ENCODE peak calls at places on chromosomes 5 and 9, in nine cellular contexts. E is neural progenitor cell; L is small intestine; B is IMR-90; X is CD8-positive, alpha-beta T cell; F is psoas muscle; Z is uterus; I is substantia nigra; O is fibroblast of lung. A is an unnamed sample.

GRCh38 chr5:161333194-161333880 is 213.2 kb downstream of the GABRB2 start:
- DNase-seq in E (peak), L (no peak), B (no peak), X (no peak), F (no peak), Z (no peak), I (no peak), O (no peak), A (no peak)

GRCh38 chr5:136043551-136043950 is 14.8 kb downstream of the TGFBI start:
- DNase-seq in E (no peak), L (no peak), B (no peak), X (no peak), F (no peak), Z (no peak), I (no peak), O (no peak), A (no peak)

GRCh38 chr9:8078641-8079140 is 279.1 kb upstream of the DMAC1 start:
- DNase-seq in E (no peak), L (no peak), B (no peak), X (no peak), F (no peak), Z (no peak), I (no peak), O (no peak), A (no peak)

GRCh38 chr5:140043508-140043872 is 391 bp upstream of the NRG2 start:
- DNase-seq in E (peak), L (no peak), B (no peak), X (no peak), F (no peak), Z (no peak), I (no peak), O (no peak), A (peak)

GRCh38 chr5:168654225-168654624 is 75.1 kb upstream of the PANK3 start:
- DNase-seq in E (peak), L (no peak), B (peak), X (no peak), F (peak), Z (peak), I (no peak), O (peak), A (no peak)

GRCh38 chr5:159658266-159658665 is 258.0 kb upstream of the ADRA1B start:
- DNase-seq in E (no peak), L (no peak), B (no peak), X (no peak), F (no peak), Z (no peak), I (no peak), O (no peak), A (no peak)

GRCh38 chr5:139646912-139647391 is 1.2 kb upstream of the CXXC5 start:
- DNase-seq in E (peak), L (no peak), B (no peak), X (no peak), F (no peak), Z (no peak), I (no peak), O (no peak), A (no peak)

GRCh38 chr9:125106285-125106893 is 36.9 kb downstream of the SCAI start:
- DNase-seq in E (no peak), L (no peak), B (peak), X (no peak), F (no peak), Z (no peak), I (no peak), O (peak), A (no peak)

GRCh38 chr5:40480392-40480791 is 199.3 kb upstream of the PTGER4 start:
- DNase-seq in E (no peak), L (no peak), B (no peak), X (no peak), F (no peak), Z (no peak), I (no peak), O (no peak), A (no peak)

GRCh38 chr5:170633235-170634041 is 129.6 kb downstream of the KCNIP1 start:
- DNase-seq in E (peak), L (peak), B (peak), X (no peak), F (peak), Z (peak), I (peak), O (peak), A (no peak)

GRCh38 chr5:147303976-147304375 is 69.2 kb downstream of the STK32A start:
- DNase-seq in E (no peak), L (peak), B (peak), X (no peak), F (no peak), Z (no peak), I (peak), O (peak), A (no peak)

GRCh38 chr5:9775339-9775738 is 145.2 kb upstream of the TAS2R1 start:
- DNase-seq in E (no peak), L (no peak), B (peak), X (no peak), F (no peak), Z (no peak), I (no peak), O (no peak), A (no peak)

GRCh38 chr5:55134053-55134722 is 25.8 kb upstream of the GPX8 start:
- DNase-seq in E (no peak), L (peak), B (no peak), X (no peak), F (no peak), Z (no peak), I (no peak), O (no peak), A (no peak)

GRCh38 chr5:127838661-127839060 is 135.5 kb downstream of the CCDC192 start:
- DNase-seq in E (peak), L (no peak), B (peak), X (no peak), F (no peak), Z (no peak), I (no peak), O (peak), A (no peak)

GRCh38 chr5:11322133-11322532 is 561.1 kb upstream of the DAP start:
- DNase-seq in E (no peak), L (no peak), B (no peak), X (no peak), F (no peak), Z (no peak), I (no peak), O (no peak), A (no peak)

GRCh38 chr5:38692346-38692745 is 135.9 kb upstream of the LIFR start:
- DNase-seq in E (no peak), L (no peak), B (no peak), X (no peak), F (no peak), Z (no peak), I (no peak), O (no peak), A (no peak)

GRCh38 chr5:79512692-79513518 is 1.0 kb downstream of the HOMER1 start:
- DNase-seq in E (peak), L (peak), B (peak), X (no peak), F (no peak), Z (no peak), I (no peak), O (peak), A (peak)

GRCh38 chr9:87382902-87383301 is 114.8 kb upstream of the DAPK1 start:
- DNase-seq in E (no peak), L (no peak), B (peak), X (no peak), F (peak), Z (no peak), I (no peak), O (peak), A (no peak)

GRCh38 chr5:66621146-66621545 is 25.0 kb downstream of the MAST4 start:
- DNase-seq in E (peak), L (no peak), B (no peak), X (no peak), F (no peak), Z (no peak), I (no peak), O (no peak), A (no peak)

DNA sequence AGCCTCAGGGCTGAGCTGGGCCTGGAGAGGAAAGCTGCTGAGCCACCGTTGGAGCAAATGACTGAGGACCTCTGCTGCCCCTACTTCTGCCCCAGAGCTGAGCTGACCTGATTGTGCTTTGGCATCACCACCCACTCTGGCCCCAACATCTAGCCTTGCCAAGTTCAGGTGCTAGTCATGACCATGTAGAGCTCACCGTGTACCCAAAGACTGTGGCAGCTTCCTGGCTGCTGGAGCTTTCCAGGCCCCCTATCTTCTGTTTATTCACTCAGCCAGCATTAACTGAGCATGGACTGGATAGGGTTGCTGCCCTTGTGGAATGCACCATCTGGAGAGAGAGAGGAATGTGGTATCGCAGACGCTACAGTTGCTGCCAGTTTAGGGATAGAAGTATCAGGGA is 49.1 kb downstream of the JADE2 start:
- DNase-seq in E (no peak), L (no peak), B (peak), X (no peak), F (no peak), Z (no peak), I (no peak), O (no peak), A (no peak)
- H3K27ac ChIP-seq in E (no peak), L (no peak), B (no peak), X (no peak), F (no peak), Z (no peak), I (no peak), O (no peak), A (no peak)

DNA sequence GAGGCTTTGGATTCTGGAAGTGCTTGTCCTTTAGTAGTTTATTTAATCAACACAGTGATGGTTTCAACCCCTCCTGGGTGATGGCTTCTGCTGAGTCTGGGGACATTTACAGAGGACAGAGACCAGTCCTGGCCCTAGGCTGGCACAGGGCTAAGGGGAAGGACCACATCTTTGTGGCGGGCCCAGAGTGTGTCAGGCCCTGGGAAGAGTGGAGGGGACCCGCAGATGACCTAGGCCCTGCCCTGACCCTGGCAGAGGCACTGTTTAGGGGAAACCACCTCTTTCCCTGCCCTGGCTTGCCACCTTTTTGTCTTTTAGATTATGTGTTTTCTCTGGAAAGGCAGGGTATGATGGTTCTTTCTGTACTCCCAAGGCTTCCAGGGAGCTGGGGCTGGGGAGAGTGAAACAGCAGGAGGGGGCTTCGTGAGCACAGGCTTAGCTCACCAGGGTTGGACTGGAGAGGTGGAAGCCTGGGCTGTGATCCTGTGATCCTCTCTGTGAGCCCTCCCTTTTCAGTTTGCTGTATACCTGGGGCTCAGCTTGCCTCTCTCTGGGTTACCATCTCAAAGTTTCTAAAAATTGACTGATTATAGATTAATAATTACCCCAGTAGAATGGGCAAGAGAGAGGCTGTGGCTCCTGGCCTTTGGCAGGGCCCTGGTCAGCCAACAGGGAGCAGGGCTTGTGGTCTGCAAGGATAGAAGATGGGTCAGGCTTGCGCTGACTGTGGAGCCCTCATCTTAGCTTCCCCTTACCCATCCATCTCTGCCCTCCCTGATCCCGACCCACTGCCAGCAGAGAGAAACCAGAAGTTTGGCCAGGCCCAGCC is 1.8 kb upstream of the SYNPO start:
- DNase-seq in E (no peak), L (no peak), B (no peak), X (no peak), F (no peak), Z (no peak), I (no peak), O (no peak), A (no peak)
- H3K27ac ChIP-seq in E (peak), L (no peak), B (peak), X (no peak), F (peak), Z (peak), I (no peak), O (no peak), A (no peak)

GRCh38 chr9:133943781-133944745 is 48.1 kb downstream of the VAV2 start:
- DNase-seq in E (peak), L (no peak), B (peak), X (no peak), F (peak), Z (no peak), I (no peak), O (no peak), A (no peak)

GRCh38 chr9:133942206-133942975 is 49.7 kb downstream of the VAV2 start:
- DNase-seq in E (no peak), L (no peak), B (no peak), X (no peak), F (peak), Z (no peak), I (no peak), O (no peak), A (no peak)

GRCh38 chr9:133945314-133945975 is 46.7 kb downstream of the VAV2 start:
- DNase-seq in E (no peak), L (no peak), B (no peak), X (no peak), F (peak), Z (no peak), I (no peak), O (no peak), A (no peak)

GRCh38 chr9:133944746-133945135 is 47.4 kb downstream of the VAV2 start:
- DNase-seq in E (no peak), L (no peak), B (peak), X (no peak), F (peak), Z (peak), I (no peak), O (peak), A (no peak)

GRCh38 chr9:133943036-133943780 is 48.9 kb downstream of the VAV2 start:
- DNase-seq in E (no peak), L (no peak), B (no peak), X (no peak), F (peak), Z (no peak), I (no peak), O (no peak), A (no peak)
- H3K27ac ChIP-seq in E (peak), L (no peak), B (no peak), X (no peak), F (no peak), Z (no peak), I (no peak), O (no peak), A (no peak)

GRCh38 chr5:132455614-132456115 is 34.9 kb downstream of the IRF1 start:
- DNase-seq in E (no peak), L (no peak), B (no peak), X (no peak), F (no peak), Z (no peak), I (no peak), O (no peak), A (no peak)
- H3K27ac ChIP-seq in E (no peak), L (peak), B (no peak), X (peak), F (peak), Z (peak), I (no peak), O (no peak), A (no peak)

GRCh38 chr9:127344373-127344995 is 52.5 kb upstream of the SLC2A8 start:
- DNase-seq in E (no peak), L (no peak), B (peak), X (no peak), F (no peak), Z (no peak), I (no peak), O (no peak), A (no peak)
- H3K27ac ChIP-seq in E (no peak), L (no peak), B (no peak), X (no peak), F (peak), Z (no peak), I (no peak), O (no peak), A (no peak)

GRCh38 chr9:128593039-128593438 is 40.7 kb downstream of the SPTAN1 start:
- DNase-seq in E (no peak), L (no peak), B (no peak), X (no peak), F (no peak), Z (no peak), I (no peak), O (no peak), A (no peak)

GRCh38 chr9:128593856-128594255 is 41.5 kb downstream of the SPTAN1 start:
- DNase-seq in E (no peak), L (no peak), B (no peak), X (no peak), F (no peak), Z (no peak), I (no peak), O (no peak), A (no peak)

GRCh38 chr9:128600111-128600510 is 47.7 kb downstream of the SPTAN1 start:
- DNase-seq in E (no peak), L (no peak), B (no peak), X (no peak), F (no peak), Z (no peak), I (no peak), O (no peak), A (no peak)

DNA sequence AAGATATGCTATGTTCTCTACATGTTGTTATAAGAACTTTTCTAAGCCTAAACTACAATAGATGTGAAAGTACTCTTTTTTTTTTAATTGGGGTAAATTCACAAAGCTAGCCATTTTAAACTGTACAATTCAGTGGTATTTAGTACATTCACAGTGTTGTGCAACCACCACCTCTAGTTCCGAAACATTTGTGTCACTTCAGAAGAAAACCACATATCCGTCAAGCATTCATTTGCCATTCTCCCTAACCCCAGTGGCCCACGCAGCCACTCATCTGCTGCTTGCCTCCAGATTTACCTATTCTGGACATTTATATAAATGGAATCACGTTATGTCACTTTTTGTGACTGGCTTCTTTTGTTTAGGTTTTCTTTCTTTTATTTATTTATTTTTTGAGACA is 43.1 kb downstream of the SPTAN1 start:
- DNase-seq in E (no peak), L (no peak), B (no peak), X (no peak), F (no peak), Z (no peak), I (no peak), O (no peak), A (no peak)
- H3K27ac ChIP-seq in E (no peak), L (no peak), B (no peak), X (no peak), F (no peak), Z (no peak), I (no peak), O (no peak), A (no peak)

DNA sequence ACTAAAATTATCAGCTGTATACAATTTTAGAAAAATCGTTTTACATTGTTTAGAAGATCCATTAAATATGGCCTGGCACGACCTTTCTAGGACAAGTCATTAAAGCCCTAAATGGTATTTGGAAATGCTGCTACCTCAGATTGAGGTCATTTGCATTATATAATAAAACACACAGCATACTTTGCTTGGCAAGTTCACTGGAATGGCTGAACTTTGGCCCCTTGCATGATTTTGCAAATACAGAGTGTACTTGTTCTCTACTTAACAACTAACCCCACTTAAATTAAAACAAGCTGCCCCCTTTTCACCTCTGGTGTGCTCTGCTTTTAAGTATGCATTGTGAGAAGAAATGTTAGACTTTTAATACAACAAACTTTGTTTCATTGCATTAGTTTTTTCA is 860.1 kb downstream of the PTPRD start:
- DNase-seq in E (no peak), L (peak), B (no peak), X (no peak), F (no peak), Z (no peak), I (no peak), O (peak), A (no peak)
- H3K27ac ChIP-seq in E (no peak), L (no peak), B (no peak), X (no peak), F (no peak), Z (no peak), I (no peak), O (no peak), A (no peak)

GRCh38 chr9:114097613-114098020 is 1.5 kb downstream of the KIF12 start:
- DNase-seq in E (peak), L (peak), B (no peak), X (no peak), F (no peak), Z (peak), I (no peak), O (no peak), A (no peak)
- H3K27ac ChIP-seq in E (no peak), L (peak), B (no peak), X (no peak), F (no peak), Z (no peak), I (no peak), O (no peak), A (no peak)